ENCODE peak calls at places on chromosomes 2 and 18, in ten cellular contexts. R is AG09319; O is germinal center; P is neuronal stem cell; H is Kasumi-1; J is stimulated activated CD8-positive, alpha-beta memory T cell treated with anti-CD3 and anti-CD28 coated beads, Interleukin-7, amount 100 ng/mL, for 4 hours; G is endothelial cell; K is astrocyte of the spinal cord; Y is ACHN; T is CD4-positive, CD25-positive, alpha-beta regulatory T cell. M is an unnamed sample.

GRCh38 chr18:54069729-54070128 is 154.7 kb downstream of the MBD2 start:
- DNase-seq in R (no peak), O (no peak), P (no peak), H (no peak), J (no peak), G (no peak), K (no peak), Y (no peak), T (no peak), M (no peak)

GRCh38 chr2:228140934-228141528 is 40.5 kb downstream of the SPHKAP start:
- DNase-seq in R (no peak), O (no peak), P (no peak), H (no peak), J (no peak), G (no peak), K (no peak), Y (no peak), T (peak), M (no peak)

GRCh38 chr2:233362742-233363141 is 8.4 kb downstream of the DGKD start:
- DNase-seq in R (no peak), O (no peak), P (no peak), H (no peak), J (no peak), G (no peak), K (no peak), Y (no peak), T (no peak), M (no peak)

GRCh38 chr2:230738391-230738811 is 25.8 kb downstream of the CAB39 start:
- DNase-seq in R (no peak), O (no peak), P (no peak), H (no peak), J (no peak), G (no peak), K (peak), Y (no peak), T (no peak), M (no peak)

GRCh38 chr2:120251077-120251476 is 1.6 kb upstream of the RALB start:
- DNase-seq in R (no peak), O (no peak), P (no peak), H (no peak), J (no peak), G (no peak), K (no peak), Y (no peak), T (no peak), M (no peak)

GRCh38 chr18:464311-464659 is 36.2 kb downstream of the COLEC12 start:
- DNase-seq in R (no peak), O (no peak), P (no peak), H (peak), J (no peak), G (no peak), K (no peak), Y (no peak), T (no peak), M (no peak)

GRCh38 chr2:128153786-128154185 is 62.8 kb downstream of the UGGT1 start:
- DNase-seq in R (no peak), O (no peak), P (no peak), H (no peak), J (no peak), G (no peak), K (no peak), Y (no peak), T (no peak), M (no peak)

GRCh38 chr2:16173893-16174692 is 233.7 kb downstream of the MYCN start:
- DNase-seq in R (no peak), O (no peak), P (no peak), H (no peak), J (no peak), G (no peak), K (no peak), Y (no peak), T (no peak), M (no peak)

GRCh38 chr2:120857931-120858330 is 122.3 kb downstream of the GLI2 start:
- DNase-seq in R (no peak), O (no peak), P (no peak), H (no peak), J (no peak), G (no peak), K (no peak), Y (no peak), T (no peak), M (no peak)

GRCh38 chr2:109322111-109322510 is 193.1 kb downstream of the SH3RF3 start:
- DNase-seq in R (peak), O (no peak), P (no peak), H (no peak), J (no peak), G (no peak), K (peak), Y (no peak), T (no peak), M (no peak)

GRCh38 chr2:42762823-42763804 is 821 bp downstream of the OXER1 start:
- DNase-seq in R (no peak), O (no peak), P (no peak), H (no peak), J (no peak), G (no peak), K (no peak), Y (no peak), T (no peak), M (no peak)

GRCh38 chr2:142734231-142734630 is 143.2 kb upstream of the KYNU start:
- DNase-seq in R (no peak), O (no peak), P (no peak), H (peak), J (no peak), G (no peak), K (no peak), Y (no peak), T (no peak), M (no peak)

GRCh38 chr2:160214461-160215055 is 14.5 kb upstream of the ITGB6 start:
- DNase-seq in R (no peak), O (no peak), P (no peak), H (no peak), J (no peak), G (no peak), K (peak), Y (peak), T (no peak), M (peak)

GRCh38 chr2:178328037-178328436 is 122.9 kb downstream of the PRKRA start:
- DNase-seq in R (no peak), O (no peak), P (no peak), H (no peak), J (no peak), G (no peak), K (peak), Y (no peak), T (no peak), M (no peak)

GRCh38 chr2:152221870-152222269 is 46.3 kb upstream of the STAM2 start:
- DNase-seq in R (peak), O (no peak), P (no peak), H (no peak), J (no peak), G (no peak), K (peak), Y (no peak), T (no peak), M (peak)

GRCh38 chr2:209671280-209671679 is 100.4 kb upstream of the UNC80 start:
- DNase-seq in R (no peak), O (no peak), P (peak), H (no peak), J (no peak), G (no peak), K (no peak), Y (no peak), T (no peak), M (no peak)

GRCh38 chr2:57443985-57444501 is 602.6 kb upstream of the VRK2 start:
- DNase-seq in R (no peak), O (no peak), P (no peak), H (no peak), J (no peak), G (no peak), K (peak), Y (no peak), T (no peak), M (peak)

GRCh38 chr2:104539649-104540048 is 314.3 kb upstream of the POU3F3 start:
- DNase-seq in R (no peak), O (no peak), P (no peak), H (peak), J (no peak), G (no peak), K (no peak), Y (no peak), T (no peak), M (no peak)

GRCh38 chr2:234677758-234678538 is 181.1 kb upstream of the ARL4C start:
- DNase-seq in R (no peak), O (no peak), P (no peak), H (no peak), J (no peak), G (no peak), K (no peak), Y (no peak), T (no peak), M (no peak)

GRCh38 chr18:13141209-13141608 is 77.4 kb upstream of the LDLRAD4 start:
- DNase-seq in R (no peak), O (no peak), P (no peak), H (no peak), J (no peak), G (no peak), K (no peak), Y (no peak), T (no peak), M (no peak)

GRCh38 chr2:71510196-71510807 is 56.9 kb downstream of the DYSF start:
- DNase-seq in R (peak), O (peak), P (peak), H (peak), J (peak), G (peak), K (peak), Y (peak), T (peak), M (peak)

GRCh38 chr2:219638217-219638947 is 11.0 kb downstream of the SLC4A3 start:
- DNase-seq in R (no peak), O (peak), P (no peak), H (no peak), J (no peak), G (no peak), K (no peak), Y (no peak), T (no peak), M (no peak)

GRCh38 chr18:50073319-50073718 is 121.6 kb downstream of the MYO5B start:
- DNase-seq in R (no peak), O (no peak), P (no peak), H (no peak), J (no peak), G (no peak), K (no peak), Y (no peak), T (no peak), M (no peak)

GRCh38 chr2:98685930-98686887 is 44.7 kb downstream of the MGAT4A start:
- DNase-seq in R (no peak), O (no peak), P (no peak), H (no peak), J (no peak), G (no peak), K (no peak), Y (peak), T (no peak), M (no peak)

GRCh38 chr2:150811259-150811912 is 323.9 kb upstream of the RND3 start:
- DNase-seq in R (no peak), O (no peak), P (no peak), H (no peak), J (no peak), G (no peak), K (no peak), Y (no peak), T (no peak), M (no peak)

GRCh38 chr2:135875491-135876065 is 665 bp downstream of the MCM6 start:
- DNase-seq in R (peak), O (peak), P (peak), H (peak), J (peak), G (peak), K (peak), Y (peak), T (peak), M (peak)

GRCh38 chr2:172345951-172346555 is 81.3 kb upstream of the ITGA6 start:
- DNase-seq in R (no peak), O (no peak), P (no peak), H (no peak), J (no peak), G (no peak), K (no peak), Y (no peak), T (no peak), M (no peak)

GRCh38 chr2:239312081-239312501 is 88.7 kb downstream of the HDAC4 start:
- DNase-seq in R (no peak), O (no peak), P (no peak), H (no peak), J (no peak), G (no peak), K (no peak), Y (no peak), T (no peak), M (no peak)

GRCh38 chr18:46422552-46423055 is 234.4 kb downstream of the LOXHD1 start:
- DNase-seq in R (no peak), O (no peak), P (no peak), H (no peak), J (no peak), G (no peak), K (no peak), Y (no peak), T (no peak), M (no peak)

GRCh38 chr2:109727929-109728447 is 66.1 kb upstream of the RGPD5 start:
- DNase-seq in R (no peak), O (no peak), P (no peak), H (no peak), J (no peak), G (no peak), K (no peak), Y (no peak), T (no peak), M (no peak)

GRCh38 chr2:94995516-94995915 is 30.0 kb upstream of the MAL start:
- DNase-seq in R (no peak), O (no peak), P (no peak), H (no peak), J (no peak), G (no peak), K (no peak), Y (no peak), T (no peak), M (no peak)

GRCh38 chr2:118473241-118473640 is 374.2 kb downstream of the EN1 start:
- DNase-seq in R (no peak), O (no peak), P (no peak), H (no peak), J (no peak), G (no peak), K (no peak), Y (no peak), T (no peak), M (no peak)

GRCh38 chr18:69490813-69491212 is 90.1 kb downstream of the DOK6 start:
- DNase-seq in R (no peak), O (no peak), P (no peak), H (no peak), J (no peak), G (no peak), K (peak), Y (no peak), T (no peak), M (no peak)